ENCODE peak calls at places on chromosomes 5 and 9, in seven cellular contexts. Y, G, A, B, S, J and T are unnamed samples.

GRCh38 chr5:24477958-24478357 is 166.8 kb downstream of the CDH10 start:
- DNase-seq in A (no peak), Y (no peak), G (no peak), J (no peak), S (no peak), B (no peak), T (no peak)

GRCh38 chr5:118968406-118968911 is 19.9 kb downstream of the DTWD2 start:
- DNase-seq in G (peak), S (no peak), B (no peak), A (peak), Y (no peak), J (no peak), T (no peak)

GRCh38 chr9:70832487-70832886 is 288.9 kb downstream of the TRPM3 start:
- DNase-seq in A (no peak), B (no peak), S (no peak), J (no peak), G (no peak), Y (no peak), T (no peak)

GRCh38 chr5:142246263-142246662 is 78.6 kb downstream of the SPRY4 start:
- DNase-seq in G (peak), Y (no peak), J (peak), A (no peak), S (no peak), B (no peak), T (peak)

GRCh38 chr5:54837939-54838457 is 147.4 kb downstream of the ESM1 start:
- DNase-seq in J (no peak), G (no peak), A (no peak), B (no peak), S (no peak), Y (no peak), T (peak)

GRCh38 chr5:135233477-135233876 is 165.6 kb downstream of the MACROH2A1 start:
- DNase-seq in S (no peak), Y (no peak), A (no peak), J (no peak), B (no peak), G (no peak), T (no peak)

GRCh38 chr5:67404261-67405100 is 207.9 kb upstream of the CD180 start:
- DNase-seq in B (no peak), J (no peak), Y (no peak), S (peak), G (no peak), A (no peak), T (peak)

GRCh38 chr9:92715488-92716231 is 45.7 kb upstream of the IPPK start:
- DNase-seq in S (no peak), G (no peak), A (no peak), Y (peak), B (no peak), J (no peak), T (no peak)

GRCh38 chr9:23120630-23121029 is 674.0 kb downstream of the DMRTA1 start:
- DNase-seq in G (no peak), A (no peak), Y (no peak), S (no peak), B (no peak), J (no peak), T (no peak)

GRCh38 chr5:4295663-4296339 is 700.2 kb downstream of the IRX1 start:
- DNase-seq in A (peak), B (peak), Y (peak), S (no peak), J (no peak), G (peak), T (no peak)

GRCh38 chr5:172697123-172698121 is 56.4 kb downstream of the NEURL1B start:
- DNase-seq in G (peak), B (peak), A (peak), Y (peak), S (peak), J (peak), T (peak)

GRCh38 chr5:64210866-64211265 is 45.2 kb downstream of the RNF180 start:
- DNase-seq in Y (no peak), J (peak), S (peak), G (peak), A (no peak), B (no peak), T (peak)

GRCh38 chr9:69899491-69899890 is 78.9 kb downstream of the CFAP95 start:
- DNase-seq in J (no peak), A (no peak), Y (no peak), S (no peak), B (no peak), G (no peak), T (no peak)

GRCh38 chr9:113873926-113874325 is 2.2 kb upstream of the ZNF618 start:
- DNase-seq in B (no peak), Y (no peak), G (no peak), S (no peak), J (no peak), A (no peak), T (no peak)

GRCh38 chr9:113873446-113873845 is 2.7 kb upstream of the ZNF618 start:
- DNase-seq in G (no peak), Y (no peak), S (no peak), J (no peak), B (no peak), A (no peak), T (no peak)

GRCh38 chr9:113876806-113877236 is 712 bp downstream of the ZNF618 start:
- DNase-seq in B (no peak), G (no peak), A (no peak), S (peak), J (peak), Y (no peak), T (peak)

GRCh38 chr9:113875420-113875916 is 641 bp upstream of the ZNF618 start:
- DNase-seq in Y (no peak), S (no peak), A (no peak), G (no peak), B (no peak), J (no peak), T (no peak)

DNA sequence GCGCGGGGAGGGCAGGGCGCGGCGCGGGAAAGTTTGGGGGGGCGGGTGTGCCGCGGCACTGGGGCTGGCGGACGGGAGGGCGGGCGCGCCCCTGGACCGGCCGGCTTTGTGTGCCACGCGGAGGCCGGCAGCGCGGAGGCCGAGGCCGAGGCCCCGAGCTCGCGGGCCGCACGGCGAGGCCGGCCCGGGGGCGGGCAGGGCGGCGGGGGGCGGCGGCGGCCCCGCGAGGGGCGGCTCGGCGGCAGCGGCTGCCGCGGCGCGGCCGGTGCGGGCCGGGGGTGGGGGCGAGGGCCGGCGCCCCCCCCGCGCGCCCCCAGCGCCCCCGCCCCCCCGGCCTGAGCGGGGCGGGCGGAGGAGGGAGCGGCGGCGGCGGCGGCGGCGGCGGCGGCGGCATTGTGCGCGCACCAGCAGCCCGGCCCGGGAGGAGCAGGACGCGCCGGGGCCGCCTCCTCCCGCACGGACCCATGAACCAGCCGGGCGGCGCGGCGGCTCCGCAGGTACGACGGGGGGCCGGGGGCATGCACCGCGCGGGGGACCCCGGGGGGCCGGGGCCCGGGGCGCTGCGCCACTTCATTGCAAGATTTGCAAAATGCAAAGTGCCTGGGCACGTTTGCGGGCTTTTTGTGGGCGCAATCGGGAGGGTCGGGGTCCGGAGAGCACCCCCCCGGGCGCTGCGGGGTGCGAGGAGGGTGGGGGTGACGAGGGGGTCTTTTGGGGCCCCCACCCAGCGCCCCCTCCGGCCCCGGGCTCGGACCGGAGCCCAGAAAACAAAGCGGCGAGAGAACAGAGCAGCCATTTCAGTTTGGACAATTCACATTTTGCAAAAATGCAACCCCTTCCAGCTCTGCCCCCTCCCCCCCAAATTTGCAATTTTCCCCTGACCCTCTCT is at the start of gene ZNF618:
- DNase-seq in B (peak), S (peak), Y (peak), J (peak), A (no peak), G (peak), T (no peak)
- H2AK5ac ChIP-seq in B (no peak), S (no peak), Y (no peak), J (no peak), A (no peak), G (no peak), T (no peak)

DNA sequence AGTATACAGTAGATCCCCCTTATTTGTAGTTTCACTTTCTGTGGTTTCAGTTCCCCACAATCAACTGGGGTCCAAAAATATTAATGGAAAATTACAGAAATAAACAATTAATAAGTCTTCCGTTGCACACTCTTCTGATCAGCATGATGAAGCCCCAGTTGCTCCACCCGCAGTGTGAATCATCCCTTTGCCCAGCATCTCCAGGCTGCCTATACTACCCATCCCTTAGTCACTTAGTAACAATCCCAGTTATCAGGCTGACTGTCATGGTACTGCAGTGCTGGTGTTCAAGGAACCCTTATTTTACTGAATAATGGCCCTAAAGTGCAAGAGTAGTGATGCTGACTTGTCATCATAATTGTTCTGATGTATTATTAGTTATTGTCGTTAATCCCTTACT is 28.9 kb downstream of the SHC3 start:
- DNase-seq in A (no peak), G (no peak), J (peak), S (peak), B (no peak), Y (no peak), T (peak)
- H2AK5ac ChIP-seq in A (no peak), G (no peak), J (no peak), S (no peak), B (no peak), Y (no peak), T (no peak)

GRCh38 chr5:1890296-1890695 is 7.6 kb upstream of the IRX4 start:
- DNase-seq in G (no peak), A (no peak), B (no peak), J (no peak), Y (no peak), S (no peak), T (no peak)

GRCh38 chr5:1889321-1890065 is 6.8 kb upstream of the IRX4 start:
- DNase-seq in G (no peak), S (no peak), B (no peak), J (no peak), Y (no peak), A (no peak), T (no peak)

GRCh38 chr5:1887400-1888360 is 5.0 kb upstream of the IRX4 start:
- DNase-seq in G (peak), J (no peak), B (no peak), Y (no peak), S (no peak), A (peak), T (no peak)

GRCh38 chr5:1886634-1887399 is 4.1 kb upstream of the IRX4 start:
- DNase-seq in J (no peak), G (peak), Y (no peak), B (no peak), S (no peak), A (no peak), T (no peak)

DNA sequence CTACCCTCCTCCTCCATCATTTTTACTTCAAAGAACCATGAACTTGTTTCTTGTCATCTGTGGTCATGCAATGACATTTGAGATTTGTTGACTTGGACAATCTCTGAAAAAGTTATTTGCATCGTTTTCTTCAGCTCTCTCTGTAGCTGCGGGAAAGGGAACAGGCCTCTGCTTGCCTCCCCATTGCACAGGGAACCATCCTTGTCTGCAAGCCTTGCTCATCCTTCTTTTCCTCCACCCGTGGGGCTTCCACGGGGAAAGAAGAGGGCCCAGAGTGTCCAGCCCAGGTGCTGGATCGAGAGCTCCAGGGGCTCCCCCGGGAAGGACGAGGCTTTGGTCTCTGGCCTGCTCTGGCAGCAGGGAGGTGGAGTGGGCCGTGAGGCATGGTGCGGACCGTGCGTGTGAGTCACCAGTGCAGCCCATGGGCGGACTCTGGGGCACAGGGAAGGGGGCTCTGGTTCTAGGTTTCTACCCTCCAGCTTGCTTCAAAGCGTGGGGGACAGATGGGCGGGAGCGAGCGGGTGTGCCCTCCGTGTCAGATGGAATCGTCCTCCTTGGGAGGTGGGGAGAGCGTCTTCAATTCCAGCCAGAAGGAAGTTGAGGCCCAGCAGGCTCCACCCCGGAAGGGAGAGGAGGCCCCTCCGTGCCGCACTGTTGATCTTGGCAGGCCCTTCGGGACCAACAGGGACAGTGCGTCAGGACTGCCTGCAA is 6.0 kb upstream of the IRX4 start:
- DNase-seq in S (no peak), Y (no peak), J (no peak), B (no peak), A (no peak), G (no peak), T (no peak)
- H2AK5ac ChIP-seq in S (no peak), Y (no peak), J (no peak), B (peak), A (no peak), G (no peak), T (no peak)

DNA sequence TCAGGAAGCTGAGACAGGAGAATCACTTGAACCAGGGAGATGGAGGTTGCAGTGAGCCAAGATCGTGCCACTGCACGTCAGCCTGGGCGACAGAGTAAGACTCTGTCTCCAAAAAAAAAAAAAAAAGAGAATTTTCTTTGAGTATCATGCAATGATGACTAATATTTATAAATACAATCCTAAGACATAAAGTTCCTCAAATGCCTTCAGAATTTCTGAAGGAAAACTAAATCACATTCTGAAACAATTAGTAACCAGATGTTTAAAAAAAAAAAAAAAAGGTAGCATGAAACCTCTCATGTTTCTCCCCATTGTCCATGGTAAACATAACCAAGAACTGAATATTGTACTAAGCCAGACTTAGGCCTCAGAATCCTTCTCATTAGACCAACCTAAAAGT is 23.1 kb downstream of the MLLT3 start:
- DNase-seq in J (no peak), G (no peak), Y (no peak), A (no peak), S (no peak), B (no peak), T (peak)
- H2AK5ac ChIP-seq in J (no peak), G (no peak), Y (no peak), A (no peak), S (no peak), B (no peak), T (no peak)

DNA sequence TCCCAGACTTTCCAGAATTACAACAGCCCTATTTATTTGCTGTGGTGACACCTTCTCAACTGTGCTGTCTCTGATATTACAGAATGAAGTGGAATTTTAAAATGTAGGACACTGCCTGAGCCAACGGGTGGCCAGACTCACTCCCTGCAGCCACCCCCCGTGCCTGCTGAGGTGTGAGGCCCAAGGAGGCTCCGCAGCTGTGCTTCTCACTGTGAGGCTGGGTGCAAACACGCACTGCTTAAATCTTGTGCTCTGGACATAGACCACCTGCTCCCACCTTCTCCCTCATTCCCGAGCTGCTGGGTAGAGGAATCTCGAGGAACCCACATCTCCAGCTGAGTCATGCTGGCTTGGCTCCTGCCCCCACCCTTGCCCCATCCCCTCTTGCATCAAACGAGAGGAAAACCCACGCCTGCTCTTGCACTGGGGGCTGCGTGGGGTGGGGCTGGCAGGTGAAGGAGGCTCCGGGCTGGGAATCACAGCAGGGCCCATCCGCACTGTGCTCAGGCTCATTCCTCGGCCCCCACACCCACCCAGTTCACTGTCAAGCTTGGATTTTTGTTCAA is 48.0 kb downstream of the PRRT1B start:
- DNase-seq in S (peak), Y (no peak), B (no peak), G (no peak), J (peak), A (no peak), T (peak)
- H2AK5ac ChIP-seq in S (no peak), Y (no peak), B (no peak), G (no peak), J (no peak), A (no peak), T (no peak)

GRCh38 chr5:180469586-180469865 is 24.7 kb upstream of the CNOT6 start:
- DNase-seq in S (no peak), B (no peak), J (no peak), Y (no peak), G (no peak), A (no peak), T (no peak)
- H2AK5ac ChIP-seq in S (no peak), B (peak), J (no peak), Y (no peak), G (no peak), A (no peak), T (no peak)

DNA sequence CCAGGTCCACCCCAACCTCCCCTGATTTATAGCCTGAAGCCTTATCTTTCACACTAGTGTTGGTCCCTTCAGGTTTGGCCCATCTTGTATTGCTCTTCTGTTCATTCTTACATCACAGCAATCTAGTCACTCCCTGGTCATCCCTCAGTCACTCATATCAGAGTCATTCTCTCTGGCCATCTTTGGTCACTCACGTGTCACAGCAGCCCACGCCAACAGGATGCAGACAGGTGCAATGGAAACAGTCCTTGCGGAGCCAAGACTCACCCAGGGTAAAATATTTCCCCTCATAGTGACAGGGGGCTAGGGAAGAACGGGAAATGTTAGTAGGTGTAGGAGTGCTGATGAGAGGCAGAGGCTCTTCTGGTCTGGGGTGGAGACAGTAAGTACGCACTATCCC is 610 bp downstream of the MSMP start:
- DNase-seq in G (no peak), A (no peak), J (no peak), Y (no peak), B (no peak), S (no peak), T (no peak)
- H2AK5ac ChIP-seq in G (no peak), A (no peak), J (no peak), Y (no peak), B (no peak), S (no peak), T (no peak)

GRCh38 chr9:96014078-96014477 is 138.6 kb downstream of the ERCC6L2 start:
- DNase-seq in Y (no peak), B (no peak), G (no peak), J (no peak), S (no peak), A (no peak), T (no peak)
- H2AK5ac ChIP-seq in Y (no peak), B (no peak), G (no peak), J (no peak), S (no peak), A (no peak), T (no peak)

DNA sequence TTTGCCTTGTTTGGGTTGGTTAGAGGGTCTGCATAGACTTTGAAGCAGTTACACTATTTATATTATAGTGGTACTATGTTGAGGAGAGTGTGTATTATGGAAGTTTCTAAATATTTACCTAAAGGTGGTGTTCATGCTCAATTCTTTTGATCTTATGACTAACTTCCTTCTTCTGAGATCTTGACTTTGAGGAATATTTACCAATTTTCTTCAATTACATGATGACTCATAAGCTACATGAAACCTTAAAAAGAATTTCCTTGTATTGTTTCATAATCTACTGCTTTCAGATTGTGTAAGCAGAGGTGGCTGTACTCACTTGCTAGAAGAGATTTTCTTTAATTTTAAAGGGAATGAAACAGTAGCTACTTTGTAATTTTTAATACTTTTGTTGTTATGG is 276.1 kb downstream of the TAF11L14 start:
- DNase-seq in J (peak), B (no peak), Y (no peak), G (no peak), A (no peak), S (no peak), T (peak)
- H2AK5ac ChIP-seq in J (no peak), B (no peak), Y (no peak), G (no peak), A (no peak), S (no peak), T (no peak)

DNA sequence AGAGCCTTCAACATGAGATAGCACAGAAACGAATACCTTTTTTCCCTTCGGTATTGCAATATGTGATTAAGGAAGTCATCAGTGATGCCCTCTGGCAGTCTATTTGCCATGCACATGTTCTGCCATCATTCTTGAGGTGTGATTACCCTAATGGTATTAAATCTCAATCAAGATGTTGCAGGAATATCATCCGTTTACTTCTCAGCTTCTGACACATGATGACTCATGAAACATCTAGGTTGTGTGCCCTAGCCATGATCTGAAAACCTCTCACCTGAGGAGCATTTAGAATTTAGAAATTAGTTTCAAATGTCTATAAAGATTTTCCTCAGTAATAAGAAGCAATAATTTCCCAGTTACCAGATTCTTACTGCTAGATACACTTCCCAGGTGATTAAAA is 209.1 kb downstream of the ADGRV1 start:
- DNase-seq in Y (no peak), J (no peak), S (no peak), A (no peak), G (no peak), B (no peak), T (no peak)
- H2AK5ac ChIP-seq in Y (no peak), J (no peak), S (no peak), A (no peak), G (no peak), B (no peak), T (no peak)